ENCODE peak calls at places on chromosomes 1 and 21, in eight cellular contexts. N is adrenal gland, B is body of pancreas, U is choroid plexus epithelial cell, P is PC-9, T is fibroblast of mammary gland, S is heart left ventricle, L is HFF-Myc. V is an unnamed sample.

GRCh38 chr1:175841613-175842234 is 98.3 kb upstream of the TNR start:
- DNase-seq in N (no peak), B (no peak), U (no peak), P (no peak), T (no peak), S (no peak), L (no peak), V (no peak)

GRCh38 chr21:39441502-39442475 is 3.8 kb downstream of the LCA5L start:
- DNase-seq in N (peak; percentile 38), B (no peak), U (peak; percentile 79), P (peak; percentile 42), T (peak; percentile 64), S (no peak), L (no peak), V (peak; percentile 51)

GRCh38 chr1:18879791-18880309 is 20.4 kb upstream of the TAS1R2 start:
- DNase-seq in N (no peak), B (no peak), U (no peak), P (no peak), T (no peak), S (no peak), L (no peak), V (no peak)

GRCh38 chr1:46673749-46674182 is 2.1 kb downstream of the TEX38 start:
- DNase-seq in N (no peak), B (no peak), U (peak; percentile 55), P (no peak), T (peak; percentile 52), S (no peak), L (no peak), V (peak; percentile 42)

GRCh38 chr1:11052839-11053757 is 6.1 kb upstream of the MASP2 start:
- DNase-seq in N (no peak), B (peak; percentile 38), U (no peak), P (no peak), T (peak; percentile 34), S (no peak), L (no peak), V (no peak)

GRCh38 chr1:20411196-20411980 is 74.6 kb downstream of the CAMK2N1 start:
- DNase-seq in N (peak; percentile 70), B (no peak), U (peak; percentile 80), P (peak; percentile 57), T (peak; percentile 99), S (no peak), L (peak; percentile 68), V (peak; percentile 94)

GRCh38 chr1:77370588-77371306 is 88.9 kb downstream of the AK5 start:
- DNase-seq in N (no peak), B (no peak), U (peak; percentile 86), P (no peak), T (peak; percentile 91), S (no peak), L (peak; percentile 86), V (peak; percentile 97)

GRCh38 chr1:209095627-209096595 is 487.6 kb upstream of the CAMK1G start:
- DNase-seq in N (no peak), B (no peak), U (peak; percentile 16), P (peak; percentile 57), T (peak; percentile 38), S (no peak), L (peak; percentile 63), V (peak; percentile 73)

GRCh38 chr1:62407398-62408009 is 29.3 kb upstream of the USP1 start:
- DNase-seq in N (peak; percentile 27), B (no peak), U (peak; percentile 77), P (no peak), T (peak; percentile 68), S (no peak), L (peak; percentile 57), V (peak; percentile 59)

GRCh38 chr1:151237678-151238466 is 16.7 kb upstream of the PSMD4 start:
- DNase-seq in N (no peak), B (no peak), U (no peak), P (no peak), T (no peak), S (no peak), L (no peak), V (no peak)

GRCh38 chr1:82560566-82560965 is 759.8 kb downstream of the ADGRL2 start:
- DNase-seq in N (no peak), B (no peak), U (no peak), P (no peak), T (no peak), S (no peak), L (no peak), V (no peak)

GRCh38 chr1:39080884-39081265 is 54.7 kb downstream of the NDUFS5 start:
- DNase-seq in N (no peak), B (no peak), U (no peak), P (no peak), T (no peak), S (no peak), L (no peak), V (no peak)

GRCh38 chr1:224502459-224503160 is 68.0 kb upstream of the WDR26 start:
- DNase-seq in N (no peak), B (peak; percentile 63), U (peak; percentile 37), P (no peak), T (no peak), S (no peak), L (no peak), V (peak; percentile 49)

GRCh38 chr1:163796394-163796821 is 474.7 kb downstream of the NUF2 start:
- DNase-seq in N (no peak), B (no peak), U (no peak), P (no peak), T (peak; percentile 75), S (no peak), L (peak; percentile 27), V (peak; percentile 8)

GRCh38 chr1:24855474-24855873 is 74.6 kb downstream of the RUNX3 start:
- DNase-seq in N (no peak), B (no peak), U (no peak), P (no peak), T (no peak), S (no peak), L (no peak), V (no peak)

GRCh38 chr1:24847995-24848857 is 81.8 kb downstream of the RUNX3 start:
- DNase-seq in N (peak; percentile 91), B (peak; percentile 88), U (peak; percentile 90), P (peak; percentile 72), T (peak; percentile 86), S (peak; percentile 96), L (peak; percentile 69), V (peak; percentile 83)

GRCh38 chr1:24853656-24854055 is 76.4 kb downstream of the RUNX3 start:
- DNase-seq in N (no peak), B (no peak), U (no peak), P (no peak), T (no peak), S (no peak), L (no peak), V (no peak)

GRCh38 chr1:24850353-24850905 is 79.6 kb downstream of the RUNX3 start:
- DNase-seq in N (no peak), B (no peak), U (peak; percentile 50), P (no peak), T (peak; percentile 35), S (no peak), L (no peak), V (peak; percentile 26)

GRCh38 chr1:24849653-24850295 is 80.3 kb downstream of the RUNX3 start:
- DNase-seq in N (no peak), B (no peak), U (peak; percentile 53), P (no peak), T (peak; percentile 35), S (no peak), L (no peak), V (no peak)
- TF ChIP-seq CTCF in N (no peak), B (no peak), U (peak; percentile 31), P (no peak), T (no peak), S (no peak), L (peak; percentile 32), V (peak; percentile 29)

DNA sequence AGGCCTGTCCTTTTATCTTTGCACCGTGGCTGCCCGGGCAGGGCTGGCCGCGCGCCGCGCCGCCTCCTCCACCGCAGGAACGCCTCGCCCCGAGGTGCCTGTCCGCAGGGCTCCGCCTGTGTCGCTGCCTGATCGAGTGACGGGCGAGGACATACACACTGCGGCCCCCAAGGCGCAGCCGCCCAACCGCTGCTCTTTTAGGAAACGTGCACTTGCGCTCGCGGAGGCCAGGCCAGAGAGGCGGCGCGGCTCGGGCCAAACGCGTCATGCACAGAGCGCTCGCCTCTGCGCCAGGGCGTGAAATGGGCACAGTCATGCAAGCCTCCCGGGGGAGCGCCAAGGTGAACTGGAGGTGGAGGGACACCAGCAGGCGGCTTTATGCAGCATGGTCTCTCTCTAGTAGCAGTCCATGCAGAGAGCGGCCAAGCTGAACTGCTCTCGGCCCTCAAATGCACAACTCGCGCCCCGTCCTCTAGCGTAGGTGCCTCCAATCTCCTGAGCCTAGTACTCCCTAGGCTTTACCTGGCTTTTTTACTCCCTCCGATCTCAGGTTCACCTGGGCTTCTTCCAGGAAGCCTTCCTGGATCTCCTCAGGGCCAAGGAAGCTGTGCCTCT is 12.9 kb downstream of the TRABD2B start:
- DNase-seq in N (no peak), B (no peak), U (no peak), P (no peak), T (no peak), S (peak; percentile 73), L (no peak), V (no peak)
- H3K4me3 ChIP-seq in N (no peak overlapping the region), B (no peak overlapping the region), U (peak overlapping the region; percentile 25), P (no peak overlapping the region), T (no peak overlapping the region), S (no peak overlapping the region), L (no peak overlapping the region), V (no peak overlapping the region)

DNA sequence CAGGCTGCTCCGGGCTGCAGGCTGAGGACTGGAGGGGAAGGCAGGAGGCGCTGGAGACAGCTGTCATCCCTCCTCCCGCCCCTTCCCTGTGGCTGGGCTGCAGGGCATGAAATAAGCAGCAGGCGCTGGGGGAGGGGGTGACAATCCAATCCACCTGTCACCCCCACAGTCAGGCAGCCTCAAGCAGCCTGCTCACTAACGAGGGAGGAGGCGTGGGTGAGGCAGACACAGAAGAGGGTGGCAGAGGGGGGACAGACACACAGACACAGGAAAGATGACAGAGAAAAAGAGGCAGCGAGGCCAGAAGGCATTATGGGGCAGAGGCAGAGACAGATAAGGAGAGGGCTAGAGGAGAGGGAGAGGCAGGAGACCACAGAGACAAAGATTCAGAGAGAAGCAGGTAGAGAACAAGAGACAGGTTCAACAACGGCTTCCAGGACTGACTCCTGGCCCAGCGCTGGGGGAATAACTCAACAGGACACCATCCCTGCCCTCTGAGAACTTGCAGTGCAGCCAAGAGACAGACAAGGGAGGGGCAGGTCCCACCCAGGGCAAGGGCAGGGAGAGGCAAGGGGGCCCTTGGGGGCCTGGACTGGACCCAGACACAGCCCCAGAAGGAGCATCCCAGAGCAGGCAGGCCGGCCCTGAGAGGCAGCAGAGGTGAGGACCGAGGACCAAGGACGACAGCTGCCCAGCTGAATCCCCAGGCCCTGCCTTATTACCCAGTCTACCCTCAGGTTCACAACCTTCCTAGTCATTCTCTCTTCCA is 11.2 kb downstream of the MEF2D start:
- DNase-seq in N (no peak), B (no peak), U (no peak), P (no peak), T (no peak), S (peak; percentile 84), L (no peak), V (no peak)
- TF ChIP-seq CTCF in N (peak; percentile 21), B (no peak), U (peak; percentile 37), P (no peak), T (no peak), S (peak; percentile 39), L (no peak), V (peak; percentile 20)

GRCh38 chr1:99850458-99850974 is 355 bp downstream of the AGL start:
- DNase-seq in N (no peak), B (no peak), U (peak; percentile 14), P (no peak), T (no peak), S (no peak), L (no peak), V (peak; percentile 41)
- H3K4me3 ChIP-seq in N (peak overlapping the region; percentile 76), B (peak overlapping the region; percentile 83), U (peak overlapping the region; percentile 95), P (peak overlapping the region; percentile 76), T (peak overlapping the region; percentile 90), S (peak overlapping the region; percentile 84), L (peak overlapping the region; percentile 73), V (peak overlapping the region; percentile 85)

V was measured in astrocyte of the spinal cord.